ENCODE peak calls at places on chromosomes 5 and 9, in nine cellular contexts. U is transverse colon, S is sigmoid colon, N is SK-N-SH, I is HCT116, F is endothelial cell of umbilical vein, V is suprapubic skin, M is spleen, Y is K562. B is an unnamed sample.
A peak's percentile ranks its signal among the peaks of the same experiment; 100 is the strongest.

GRCh38 chr5:141560725-141561483 is 57.9 kb downstream of the DIAPH1 start:
- DNase-seq in F (peak; percentile 99), I (peak; percentile 59), Y (peak; percentile 28), M (no peak), V (peak; percentile 92), U (peak; percentile 80), S (peak; percentile 97), N (peak; percentile 68), B (peak; percentile 86)

GRCh38 chr5:92687793-92688467 is 893.1 kb downstream of the NR2F1-AS1 start:
- DNase-seq in M (no peak), F (peak; percentile 46), Y (no peak), U (no peak), S (no peak), N (peak; percentile 66), V (no peak), I (peak; percentile 29), B (no peak)

GRCh38 chr9:37953204-37953774 is 49.4 kb upstream of the SLC25A51 start:
- DNase-seq in M (peak; percentile 32), V (no peak), Y (no peak), N (no peak), S (no peak), U (no peak), I (no peak), F (no peak), B (no peak)

GRCh38 chr5:115098041-115098702 is 71.5 kb downstream of the TRIM36 start:
- DNase-seq in N (peak; percentile 63), Y (peak; percentile 56), S (no peak), F (peak; percentile 52), V (no peak), I (peak; percentile 42), M (no peak), U (peak; percentile 23), B (peak; percentile 8)

GRCh38 chr9:99044827-99045226 is 60.1 kb upstream of the TGFBR1 start:
- DNase-seq in Y (no peak), M (no peak), V (no peak), U (no peak), N (no peak), F (no peak), I (no peak), S (no peak), B (no peak)

GRCh38 chr5:50751064-50751657 is 84.7 kb downstream of the PARP8 start:
- DNase-seq in U (peak; percentile 12), I (peak; percentile 32), M (no peak), S (no peak), F (no peak), Y (peak; percentile 17), V (no peak), N (peak; percentile 48), B (peak; percentile 31)

GRCh38 chr9:21056931-21057330 is 20.8 kb downstream of the IFNB1 start:
- DNase-seq in N (no peak), F (no peak), M (no peak), Y (no peak), I (no peak), V (no peak), S (no peak), U (no peak), B (no peak)

GRCh38 chr9:73583590-73583989 is 431.9 kb downstream of the ANXA1 start:
- DNase-seq in V (no peak), M (no peak), I (no peak), Y (no peak), N (no peak), U (no peak), S (no peak), F (no peak), B (no peak)

GRCh38 chr9:112555844-112556482 is 69.3 kb downstream of the KIAA1958 start:
- DNase-seq in U (peak; percentile 77), F (no peak), Y (no peak), N (no peak), S (no peak), M (no peak), V (no peak), I (no peak), B (no peak)

GRCh38 chr5:31635446-31635845 is 3.5 kb upstream of the PDZD2 start:
- DNase-seq in M (no peak), Y (no peak), N (no peak), F (no peak), V (no peak), S (no peak), U (no peak), I (no peak), B (no peak)

GRCh38 chr5:80962630-80963520 is 2.7 kb downstream of the RASGRF2 start:
- DNase-seq in I (no peak), Y (no peak), S (no peak), U (no peak), N (no peak), V (no peak), F (no peak), M (no peak), B (no peak)

GRCh38 chr9:127181315-127181580 is 58.8 kb upstream of the ANGPTL2 start:
- DNase-seq in I (no peak), U (no peak), S (peak; percentile 52), M (peak; percentile 37), N (no peak), Y (no peak), V (peak; percentile 35), F (no peak), B (no peak)

DNA sequence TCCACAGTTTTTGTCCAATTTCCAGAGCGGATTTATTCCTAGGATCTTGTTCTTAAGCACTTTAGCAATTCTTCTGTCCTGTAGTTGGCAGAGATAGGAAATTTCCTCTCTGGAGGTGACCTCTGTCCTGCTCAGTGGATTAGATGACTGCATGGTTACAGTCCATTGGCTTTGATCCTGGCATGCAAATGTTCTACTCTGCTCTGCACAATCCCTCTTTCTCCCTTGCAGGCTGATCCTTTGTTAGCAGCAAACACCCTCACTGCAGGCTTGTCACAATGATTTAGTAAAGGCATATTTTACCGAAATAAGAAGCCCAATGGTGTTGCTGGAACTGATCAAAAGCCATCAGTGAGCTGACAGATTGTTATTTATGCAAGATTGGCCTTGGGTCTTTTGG is 243.8 kb downstream of the COX7C start:
- DNase-seq in N (no peak), F (no peak), U (no peak), I (no peak), Y (no peak), S (no peak), V (no peak), M (no peak), B (no peak)
- TF ChIP-seq POLR2AphosphoS5 in N (no peak), F (no peak), U (no peak), I (no peak), Y (no peak), S (no peak), V (no peak), M (no peak), B (no peak)

GRCh38 chr9:137275203-137275936 is 2.2 kb upstream of the TOR4A start:
- DNase-seq in I (no peak), M (peak; percentile 75), N (no peak), S (peak; percentile 65), U (no peak), V (no peak), F (no peak), Y (no peak), B (no peak)

GRCh38 chr9:137275937-137276756 is 1.4 kb upstream of the TOR4A start:
- DNase-seq in M (peak; percentile 77), N (no peak), I (no peak), Y (no peak), U (no peak), V (no peak), S (peak; percentile 62), F (no peak), B (no peak)

GRCh38 chr9:137277329-137278041 is at the start of gene TOR4A:
- DNase-seq in N (no peak), F (peak; percentile 93), U (peak; percentile 93), S (peak; percentile 91), V (peak; percentile 93), M (peak; percentile 96), I (peak; percentile 80), Y (peak; percentile 94), B (no peak)

GRCh38 chr9:137278061-137278912 is 761 bp downstream of the TOR4A start:
- DNase-seq in N (peak; percentile 27), I (no peak), F (no peak), U (peak; percentile 50), S (no peak), M (peak; percentile 89), V (no peak), Y (peak; percentile 66), B (no peak)

DNA sequence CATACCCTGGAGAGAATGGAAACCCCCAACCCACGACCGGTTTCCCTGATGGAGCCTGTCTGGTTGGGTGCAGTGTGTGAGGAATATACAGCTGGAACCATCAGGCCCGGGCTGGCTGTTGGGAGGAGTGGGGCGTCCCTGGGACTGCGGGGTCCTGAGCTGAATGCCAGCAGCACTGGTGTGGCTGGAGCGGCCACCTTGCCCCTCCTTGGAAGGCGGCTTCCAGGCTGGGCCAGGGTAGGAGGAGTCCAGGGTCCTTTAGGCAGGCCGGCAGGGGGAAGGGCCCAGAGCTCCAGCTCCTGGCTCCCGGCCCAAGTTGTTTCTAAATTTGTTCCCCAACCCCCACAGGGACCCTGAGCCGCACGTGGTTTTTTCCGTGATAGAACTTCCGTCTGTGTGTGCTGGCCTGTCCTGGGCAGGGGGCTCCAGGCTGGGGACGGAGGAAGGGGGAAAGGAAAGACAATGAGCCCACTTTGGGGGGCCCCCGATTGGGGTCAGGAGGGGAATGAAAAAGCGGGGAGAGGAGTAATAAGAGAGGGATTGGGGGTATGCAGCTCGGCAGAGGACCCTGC is 683 bp upstream of the TOR4A start:
- DNase-seq in V (no peak), F (peak; percentile 45), S (peak; percentile 91), U (peak; percentile 79), Y (peak; percentile 89), I (no peak), N (no peak), M (peak; percentile 83), B (no peak)
- H3K27ac ChIP-seq in V (peak overlapping the region; percentile 62), F (peak overlapping the region; percentile 91), S (peak overlapping the region; percentile 72), U (peak overlapping the region; percentile 91), Y (peak overlapping the region; percentile 98), I (peak overlapping the region; percentile 96), N (no peak overlapping the region), M (peak overlapping the region; percentile 95), B (peak overlapping the region; percentile 41)

GRCh38 chr5:58891971-58892343 is 309.1 kb downstream of the RAB3C start:
- DNase-seq in U (no peak), F (no peak), I (no peak), S (no peak), M (no peak), Y (no peak), V (no peak), N (no peak), B (no peak)
- H3K4me3 ChIP-seq in U (no peak overlapping the region), F (no peak overlapping the region), I (no peak overlapping the region), S (no peak overlapping the region), M (no peak overlapping the region), Y (no peak overlapping the region), V (no peak overlapping the region), N (peak overlapping the region; percentile 49), B (no peak overlapping the region)

DNA sequence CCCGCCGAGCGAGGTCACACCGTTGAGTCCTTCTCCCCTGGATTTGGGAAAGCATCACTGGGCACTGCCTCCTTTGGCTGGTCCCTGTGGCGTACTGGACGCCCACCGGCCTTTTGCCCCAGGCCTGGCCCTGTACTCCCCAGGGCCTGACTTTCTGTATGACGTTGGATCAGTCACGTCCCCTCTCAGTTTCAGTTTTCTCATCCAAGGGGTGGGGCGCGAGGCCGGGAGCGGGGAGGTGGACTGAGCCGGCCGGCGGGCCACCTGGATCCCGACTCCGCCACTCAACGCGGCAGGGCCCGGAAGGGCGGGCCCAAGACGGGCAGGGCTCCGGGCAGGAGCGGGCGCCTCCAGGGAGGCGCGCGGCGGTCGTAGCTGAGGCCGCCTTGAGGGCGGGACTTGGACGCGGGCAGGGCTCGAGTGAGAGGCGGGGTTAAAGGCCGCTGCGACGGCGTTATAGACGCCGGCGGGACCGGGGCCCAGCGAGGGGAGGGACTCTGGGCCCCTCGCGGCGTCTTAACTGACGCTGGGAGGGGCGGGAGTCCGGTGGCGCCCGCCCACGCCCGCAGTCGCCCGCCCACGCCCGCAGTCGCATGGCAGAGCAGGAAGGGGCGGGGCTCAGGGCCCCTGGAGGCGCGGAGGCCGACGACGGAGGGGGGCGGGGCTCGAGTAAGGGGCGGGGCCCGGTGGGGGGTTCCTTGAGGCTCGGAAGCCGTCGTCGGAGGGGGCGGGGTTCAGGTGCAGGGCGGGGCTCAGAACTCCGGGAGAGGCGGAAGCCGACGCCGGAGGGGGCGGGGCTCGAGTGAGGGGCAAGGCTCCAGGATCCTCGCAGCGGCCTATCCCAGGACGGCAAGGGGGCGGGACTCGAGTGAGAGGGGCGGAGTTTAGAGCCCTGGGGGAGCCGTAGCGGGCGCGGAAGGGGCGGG is 549 bp upstream of the CARD19 start:
- DNase-seq in V (peak; percentile 100), N (peak; percentile 99), F (peak; percentile 99), U (peak; percentile 100), M (peak; percentile 100), S (peak; percentile 100), Y (peak; percentile 99), I (peak; percentile 96), B (peak; percentile 100)
- TF ChIP-seq POLR2AphosphoS5 in V (no peak), N (peak; percentile 71), F (peak; percentile 40), U (peak; percentile 37), M (peak; percentile 89), S (peak; percentile 86), Y (peak; percentile 63), I (peak; percentile 91), B (peak; percentile 53)